ENCODE peak calls at places on chromosomes 13 and 19, in eight cellular contexts. One of them, this sample, is unnamed.

GRCh38 chr13:73368608-73369007 is 309.8 kb downstream of the KLF5 start:
- DNase-seq in H54: no peak
- DNase-seq in CD4-positive, alpha-beta T cell: no peak
- DNase-seq in aorta: no peak
- DNase-seq in HCEC 1CT: no peak
- DNase-seq in activated naive CD4-positive, alpha-beta T cell treated with anti-CD3 and anti-CD28 coated beads for 36 hours: no peak
- DNase-seq in posterior cingulate gyrus: no peak
- DNase-seq in neuronal stem cell: no peak
- DNase-seq in this sample: no peak

GRCh38 chr13:77928909-77929308 is 10.3 kb upstream of the EDNRB start:
- DNase-seq in H54: no peak
- DNase-seq in CD4-positive, alpha-beta T cell: no peak
- DNase-seq in aorta: no peak
- DNase-seq in HCEC 1CT: peak
- DNase-seq in activated naive CD4-positive, alpha-beta T cell treated with anti-CD3 and anti-CD28 coated beads for 36 hours: no peak
- DNase-seq in posterior cingulate gyrus: no peak
- DNase-seq in neuronal stem cell: no peak
- DNase-seq in this sample: no peak

GRCh38 chr13:26515721-26516120 is 41.8 kb upstream of the WASF3 start:
- DNase-seq in H54: no peak
- DNase-seq in CD4-positive, alpha-beta T cell: no peak
- DNase-seq in aorta: no peak
- DNase-seq in HCEC 1CT: no peak
- DNase-seq in activated naive CD4-positive, alpha-beta T cell treated with anti-CD3 and anti-CD28 coated beads for 36 hours: no peak
- DNase-seq in posterior cingulate gyrus: no peak
- DNase-seq in neuronal stem cell: no peak
- DNase-seq in this sample: no peak

GRCh38 chr13:80362488-80362887 is 21.6 kb upstream of the SPRY2 start:
- DNase-seq in H54: no peak
- DNase-seq in CD4-positive, alpha-beta T cell: no peak
- DNase-seq in aorta: no peak
- DNase-seq in HCEC 1CT: no peak
- DNase-seq in activated naive CD4-positive, alpha-beta T cell treated with anti-CD3 and anti-CD28 coated beads for 36 hours: no peak
- DNase-seq in posterior cingulate gyrus: no peak
- DNase-seq in neuronal stem cell: no peak
- DNase-seq in this sample: no peak

GRCh38 chr19:7196721-7197168 is 97.5 kb downstream of the INSR start:
- DNase-seq in H54: no peak
- DNase-seq in CD4-positive, alpha-beta T cell: no peak
- DNase-seq in aorta: no peak
- DNase-seq in HCEC 1CT: no peak
- DNase-seq in activated naive CD4-positive, alpha-beta T cell treated with anti-CD3 and anti-CD28 coated beads for 36 hours: no peak
- DNase-seq in posterior cingulate gyrus: no peak
- DNase-seq in neuronal stem cell: no peak
- DNase-seq in this sample: peak

GRCh38 chr13:41107104-41107571 is 25.5 kb downstream of the KBTBD6 start:
- DNase-seq in H54: no peak
- DNase-seq in CD4-positive, alpha-beta T cell: no peak
- DNase-seq in aorta: no peak
- DNase-seq in HCEC 1CT: no peak
- DNase-seq in activated naive CD4-positive, alpha-beta T cell treated with anti-CD3 and anti-CD28 coated beads for 36 hours: no peak
- DNase-seq in posterior cingulate gyrus: no peak
- DNase-seq in neuronal stem cell: no peak
- DNase-seq in this sample: no peak

GRCh38 chr19:18093439-18094161 is 4.0 kb upstream of the MAST3 start:
- DNase-seq in H54: peak
- DNase-seq in CD4-positive, alpha-beta T cell: no peak
- DNase-seq in aorta: no peak
- DNase-seq in HCEC 1CT: peak
- DNase-seq in activated naive CD4-positive, alpha-beta T cell treated with anti-CD3 and anti-CD28 coated beads for 36 hours: no peak
- DNase-seq in posterior cingulate gyrus: no peak
- DNase-seq in neuronal stem cell: no peak
- DNase-seq in this sample: no peak

GRCh38 chr13:74306496-74306895 is 172.3 kb upstream of the KLF12 start:
- DNase-seq in H54: no peak
- DNase-seq in CD4-positive, alpha-beta T cell: no peak
- DNase-seq in aorta: no peak
- DNase-seq in HCEC 1CT: peak
- DNase-seq in activated naive CD4-positive, alpha-beta T cell treated with anti-CD3 and anti-CD28 coated beads for 36 hours: no peak
- DNase-seq in posterior cingulate gyrus: no peak
- DNase-seq in neuronal stem cell: no peak
- DNase-seq in this sample: no peak

GRCh38 chr19:35081201-35081600 is 34.4 kb upstream of the FXYD3 start:
- DNase-seq in H54: no peak
- DNase-seq in CD4-positive, alpha-beta T cell: no peak
- DNase-seq in aorta: no peak
- DNase-seq in HCEC 1CT: no peak
- DNase-seq in activated naive CD4-positive, alpha-beta T cell treated with anti-CD3 and anti-CD28 coated beads for 36 hours: no peak
- DNase-seq in posterior cingulate gyrus: no peak
- DNase-seq in neuronal stem cell: no peak
- DNase-seq in this sample: no peak

GRCh38 chr13:76828316-76828741 is 57.9 kb downstream of the KCTD12 start:
- DNase-seq in H54: no peak
- DNase-seq in CD4-positive, alpha-beta T cell: no peak
- DNase-seq in aorta: no peak
- DNase-seq in HCEC 1CT: peak
- DNase-seq in activated naive CD4-positive, alpha-beta T cell treated with anti-CD3 and anti-CD28 coated beads for 36 hours: peak
- DNase-seq in posterior cingulate gyrus: no peak
- DNase-seq in neuronal stem cell: no peak
- DNase-seq in this sample: no peak

GRCh38 chr19:46180701-46181385 is 32.8 kb downstream of the IGFL2 start:
- DNase-seq in H54: peak
- DNase-seq in CD4-positive, alpha-beta T cell: no peak
- DNase-seq in aorta: no peak
- DNase-seq in HCEC 1CT: peak
- DNase-seq in activated naive CD4-positive, alpha-beta T cell treated with anti-CD3 and anti-CD28 coated beads for 36 hours: peak
- DNase-seq in posterior cingulate gyrus: no peak
- DNase-seq in neuronal stem cell: no peak
- DNase-seq in this sample: no peak

GRCh38 chr13:113784645-113785024 is 25.6 kb downstream of the TMEM255B start:
- DNase-seq in H54: no peak
- DNase-seq in CD4-positive, alpha-beta T cell: no peak
- DNase-seq in aorta: no peak
- DNase-seq in HCEC 1CT: no peak
- DNase-seq in activated naive CD4-positive, alpha-beta T cell treated with anti-CD3 and anti-CD28 coated beads for 36 hours: no peak
- DNase-seq in posterior cingulate gyrus: no peak
- DNase-seq in neuronal stem cell: no peak
- DNase-seq in this sample: no peak

GRCh38 chr19:18090545-18091216 is 3.9 kb upstream of the IL12RB1 start:
- DNase-seq in H54: peak
- DNase-seq in CD4-positive, alpha-beta T cell: no peak
- DNase-seq in aorta: no peak
- DNase-seq in HCEC 1CT: no peak
- DNase-seq in activated naive CD4-positive, alpha-beta T cell treated with anti-CD3 and anti-CD28 coated beads for 36 hours: no peak
- DNase-seq in posterior cingulate gyrus: no peak
- DNase-seq in neuronal stem cell: no peak
- DNase-seq in this sample: no peak

GRCh38 chr13:87887459-87888123 is 216.4 kb downstream of the SLITRK5 start:
- DNase-seq in H54: no peak
- DNase-seq in CD4-positive, alpha-beta T cell: no peak
- DNase-seq in aorta: no peak
- DNase-seq in HCEC 1CT: no peak
- DNase-seq in activated naive CD4-positive, alpha-beta T cell treated with anti-CD3 and anti-CD28 coated beads for 36 hours: no peak
- DNase-seq in posterior cingulate gyrus: no peak
- DNase-seq in neuronal stem cell: no peak
- DNase-seq in this sample: no peak

GRCh38 chr13:59103004-59103768 is 1060.5 kb downstream of the DIAPH3 start:
- DNase-seq in H54: no peak
- DNase-seq in CD4-positive, alpha-beta T cell: no peak
- DNase-seq in aorta: no peak
- DNase-seq in HCEC 1CT: peak
- DNase-seq in activated naive CD4-positive, alpha-beta T cell treated with anti-CD3 and anti-CD28 coated beads for 36 hours: no peak
- DNase-seq in posterior cingulate gyrus: no peak
- DNase-seq in neuronal stem cell: no peak
- DNase-seq in this sample: no peak

GRCh38 chr19:31340059-31341025 is 8.9 kb downstream of the TSHZ3 start:
- DNase-seq in H54: no peak
- DNase-seq in CD4-positive, alpha-beta T cell: no peak
- DNase-seq in aorta: no peak
- DNase-seq in HCEC 1CT: peak
- DNase-seq in activated naive CD4-positive, alpha-beta T cell treated with anti-CD3 and anti-CD28 coated beads for 36 hours: no peak
- DNase-seq in posterior cingulate gyrus: no peak
- DNase-seq in neuronal stem cell: no peak
- DNase-seq in this sample: no peak

GRCh38 chr19:29771708-29772415 is 39.9 kb upstream of the CCNE1 start:
- DNase-seq in H54: peak
- DNase-seq in CD4-positive, alpha-beta T cell: no peak
- DNase-seq in aorta: no peak
- DNase-seq in HCEC 1CT: peak
- DNase-seq in activated naive CD4-positive, alpha-beta T cell treated with anti-CD3 and anti-CD28 coated beads for 36 hours: peak
- DNase-seq in posterior cingulate gyrus: peak
- DNase-seq in neuronal stem cell: peak
- DNase-seq in this sample: no peak

GRCh38 chr19:31616031-31616430 is 266.8 kb upstream of the TSHZ3 start:
- DNase-seq in H54: peak
- DNase-seq in CD4-positive, alpha-beta T cell: no peak
- DNase-seq in aorta: no peak
- DNase-seq in HCEC 1CT: no peak
- DNase-seq in activated naive CD4-positive, alpha-beta T cell treated with anti-CD3 and anti-CD28 coated beads for 36 hours: no peak
- DNase-seq in posterior cingulate gyrus: no peak
- DNase-seq in neuronal stem cell: no peak
- DNase-seq in this sample: no peak

GRCh38 chr19:32240316-32240715 is 105.1 kb upstream of the ZNF507 start:
- DNase-seq in H54: no peak
- DNase-seq in CD4-positive, alpha-beta T cell: no peak
- DNase-seq in aorta: no peak
- DNase-seq in HCEC 1CT: no peak
- DNase-seq in activated naive CD4-positive, alpha-beta T cell treated with anti-CD3 and anti-CD28 coated beads for 36 hours: no peak
- DNase-seq in posterior cingulate gyrus: no peak
- DNase-seq in neuronal stem cell: no peak
- DNase-seq in this sample: no peak

GRCh38 chr13:43107780-43108179 is 84.4 kb downstream of the DNAJC15 start:
- DNase-seq in H54: no peak
- DNase-seq in CD4-positive, alpha-beta T cell: no peak
- DNase-seq in aorta: no peak
- DNase-seq in HCEC 1CT: no peak
- DNase-seq in activated naive CD4-positive, alpha-beta T cell treated with anti-CD3 and anti-CD28 coated beads for 36 hours: no peak
- DNase-seq in posterior cingulate gyrus: no peak
- DNase-seq in neuronal stem cell: no peak
- DNase-seq in this sample: no peak

GRCh38 chr13:106629068-106629712 is 61.3 kb upstream of the ARGLU1 start:
- DNase-seq in H54: no peak
- DNase-seq in CD4-positive, alpha-beta T cell: no peak
- DNase-seq in aorta: no peak
- DNase-seq in HCEC 1CT: no peak
- DNase-seq in activated naive CD4-positive, alpha-beta T cell treated with anti-CD3 and anti-CD28 coated beads for 36 hours: no peak
- DNase-seq in posterior cingulate gyrus: no peak
- DNase-seq in neuronal stem cell: no peak
- DNase-seq in this sample: no peak

GRCh38 chr13:27353166-27353583 is 71.2 kb upstream of the GTF3A start:
- DNase-seq in H54: peak
- DNase-seq in CD4-positive, alpha-beta T cell: no peak
- DNase-seq in aorta: no peak
- DNase-seq in HCEC 1CT: peak
- DNase-seq in activated naive CD4-positive, alpha-beta T cell treated with anti-CD3 and anti-CD28 coated beads for 36 hours: peak
- DNase-seq in posterior cingulate gyrus: no peak
- DNase-seq in neuronal stem cell: no peak
- DNase-seq in this sample: no peak

GRCh38 chr19:17348700-17349099 is 11.3 kb downstream of the GTPBP3 start:
- DNase-seq in H54: no peak
- DNase-seq in CD4-positive, alpha-beta T cell: no peak
- DNase-seq in aorta: peak
- DNase-seq in HCEC 1CT: peak
- DNase-seq in activated naive CD4-positive, alpha-beta T cell treated with anti-CD3 and anti-CD28 coated beads for 36 hours: no peak
- DNase-seq in posterior cingulate gyrus: no peak
- DNase-seq in neuronal stem cell: peak
- DNase-seq in this sample: peak

GRCh38 chr13:30313307-30313706 is 6.0 kb upstream of the KATNAL1 start:
- DNase-seq in H54: no peak
- DNase-seq in CD4-positive, alpha-beta T cell: no peak
- DNase-seq in aorta: no peak
- DNase-seq in HCEC 1CT: no peak
- DNase-seq in activated naive CD4-positive, alpha-beta T cell treated with anti-CD3 and anti-CD28 coated beads for 36 hours: no peak
- DNase-seq in posterior cingulate gyrus: no peak
- DNase-seq in neuronal stem cell: no peak
- DNase-seq in this sample: no peak